ENCODE peak calls at places on chromosome 21, in six cellular contexts. One of them, this sample, is unnamed.

GRCh38 chr21:45997495-45998275 is 16.1 kb downstream of the COL6A1 start:
- DNase-seq in endodermal cell: peak; percentile 42
- DNase-seq in K562: no peak
- DNase-seq in CD8-positive, alpha-beta T cell: no peak
- DNase-seq in uterus: peak; percentile 23
- DNase-seq in upper lobe of right lung: no peak
- DNase-seq in this sample: peak; percentile 55

GRCh38 chr21:16551101-16551695 is 821.4 kb downstream of the USP25 start:
- DNase-seq in CD8-positive, alpha-beta T cell: no peak
- DNase-seq in upper lobe of right lung: no peak
- DNase-seq in uterus: no peak
- DNase-seq in K562: no peak
- DNase-seq in endodermal cell: no peak
- DNase-seq in this sample: no peak

GRCh38 chr21:15210235-15210678 is 145.5 kb upstream of the NRIP1 start:
- DNase-seq in endodermal cell: peak; percentile 49
- DNase-seq in CD8-positive, alpha-beta T cell: no peak
- DNase-seq in upper lobe of right lung: peak; percentile 83
- DNase-seq in uterus: no peak
- DNase-seq in K562: peak; percentile 38
- DNase-seq in this sample: peak; percentile 84

GRCh38 chr21:42202321-42202720 is 16.6 kb upstream of the ABCG1 start:
- DNase-seq in K562: no peak
- DNase-seq in CD8-positive, alpha-beta T cell: no peak
- DNase-seq in uterus: no peak
- DNase-seq in upper lobe of right lung: no peak
- DNase-seq in endodermal cell: peak; percentile 1
- DNase-seq in this sample: no peak

GRCh38 chr21:27371065-27371464 is 404.2 kb upstream of the ADAMTS5 start:
- DNase-seq in upper lobe of right lung: no peak
- DNase-seq in K562: no peak
- DNase-seq in uterus: no peak
- DNase-seq in CD8-positive, alpha-beta T cell: no peak
- DNase-seq in endodermal cell: no peak
- DNase-seq in this sample: no peak

GRCh38 chr21:46347791-46348381 is 23.9 kb downstream of the PCNT start:
- DNase-seq in uterus: no peak
- DNase-seq in endodermal cell: peak; percentile 63
- DNase-seq in K562: no peak
- DNase-seq in CD8-positive, alpha-beta T cell: no peak
- DNase-seq in upper lobe of right lung: no peak
- DNase-seq in this sample: no peak

GRCh38 chr21:17931080-17931479 is 111.9 kb upstream of the C21orf91 start:
- DNase-seq in CD8-positive, alpha-beta T cell: no peak
- DNase-seq in endodermal cell: peak; percentile 66
- DNase-seq in upper lobe of right lung: no peak
- DNase-seq in uterus: no peak
- DNase-seq in K562: no peak
- DNase-seq in this sample: no peak

GRCh38 chr21:32456497-32456918 is 44.0 kb downstream of the EVA1C start:
- DNase-seq in K562: no peak
- DNase-seq in upper lobe of right lung: no peak
- DNase-seq in endodermal cell: no peak
- DNase-seq in CD8-positive, alpha-beta T cell: no peak
- DNase-seq in uterus: peak; percentile 90
- DNase-seq in this sample: no peak

GRCh38 chr21:42688841-42689371 is 35.5 kb downstream of the PDE9A start:
- DNase-seq in endodermal cell: peak; percentile 64
- DNase-seq in upper lobe of right lung: peak; percentile 64
- DNase-seq in K562: peak; percentile 70
- DNase-seq in uterus: no peak
- DNase-seq in CD8-positive, alpha-beta T cell: no peak
- DNase-seq in this sample: no peak

GRCh38 chr21:46554431-46555224 is 50.3 kb downstream of the S100B start:
- DNase-seq in CD8-positive, alpha-beta T cell: no peak
- DNase-seq in upper lobe of right lung: no peak
- DNase-seq in uterus: no peak
- DNase-seq in endodermal cell: no peak
- DNase-seq in K562: no peak
- DNase-seq in this sample: no peak

GRCh38 chr21:28156590-28156989 is 836.1 kb downstream of the LTN1 start:
- DNase-seq in CD8-positive, alpha-beta T cell: no peak
- DNase-seq in K562: no peak
- DNase-seq in upper lobe of right lung: no peak
- DNase-seq in uterus: no peak
- DNase-seq in endodermal cell: no peak
- DNase-seq in this sample: no peak

GRCh38 chr21:19368944-19369343 is 965.4 kb upstream of the TMPRSS15 start:
- DNase-seq in uterus: no peak
- DNase-seq in CD8-positive, alpha-beta T cell: no peak
- DNase-seq in upper lobe of right lung: no peak
- DNase-seq in K562: no peak
- DNase-seq in endodermal cell: no peak
- DNase-seq in this sample: no peak

GRCh38 chr21:42097860-42098259 is 26.7 kb downstream of the UMODL1 start:
- DNase-seq in endodermal cell: no peak
- DNase-seq in CD8-positive, alpha-beta T cell: no peak
- DNase-seq in upper lobe of right lung: no peak
- DNase-seq in K562: no peak
- DNase-seq in uterus: peak; percentile 58
- DNase-seq in this sample: no peak

GRCh38 chr21:16187603-16188002 is 457.8 kb downstream of the USP25 start:
- DNase-seq in uterus: no peak
- DNase-seq in upper lobe of right lung: no peak
- DNase-seq in K562: no peak
- DNase-seq in CD8-positive, alpha-beta T cell: no peak
- DNase-seq in endodermal cell: no peak
- DNase-seq in this sample: no peak

GRCh38 chr21:32411366-32412161 is 942 bp upstream of the EVA1C start:
- DNase-seq in CD8-positive, alpha-beta T cell: peak; percentile 47
- DNase-seq in upper lobe of right lung: peak; percentile 96
- DNase-seq in endodermal cell: peak; percentile 71
- DNase-seq in uterus: peak; percentile 95
- DNase-seq in K562: peak; percentile 59
- DNase-seq in this sample: no peak

GRCh38 chr21:46392921-46393320 is 65.8 kb upstream of the DIP2A start:
- DNase-seq in CD8-positive, alpha-beta T cell: no peak
- DNase-seq in endodermal cell: no peak
- DNase-seq in upper lobe of right lung: no peak
- DNase-seq in uterus: peak; percentile 72
- DNase-seq in K562: no peak
- DNase-seq in this sample: no peak

GRCh38 chr21:16280731-16281130 is 550.9 kb downstream of the USP25 start:
- DNase-seq in uterus: no peak
- DNase-seq in endodermal cell: no peak
- DNase-seq in CD8-positive, alpha-beta T cell: no peak
- DNase-seq in K562: no peak
- DNase-seq in upper lobe of right lung: no peak
- DNase-seq in this sample: no peak

GRCh38 chr21:32587112-32587511 is 1.8 kb upstream of the TCP10L start:
- DNase-seq in CD8-positive, alpha-beta T cell: no peak
- DNase-seq in uterus: no peak
- DNase-seq in K562: peak; percentile 67
- DNase-seq in endodermal cell: no peak
- DNase-seq in upper lobe of right lung: no peak
- DNase-seq in this sample: no peak

GRCh38 chr21:42191978-42192595 is 26.9 kb upstream of the ABCG1 start:
- DNase-seq in endodermal cell: no peak
- DNase-seq in K562: no peak
- DNase-seq in CD8-positive, alpha-beta T cell: no peak
- DNase-seq in uterus: no peak
- DNase-seq in upper lobe of right lung: no peak
- DNase-seq in this sample: no peak

GRCh38 chr21:15706686-15707085 is 23.1 kb upstream of the USP25 start:
- DNase-seq in uterus: peak; percentile 20
- DNase-seq in endodermal cell: peak; percentile 40
- DNase-seq in K562: no peak
- DNase-seq in CD8-positive, alpha-beta T cell: no peak
- DNase-seq in upper lobe of right lung: no peak
- DNase-seq in this sample: peak; percentile 58

GRCh38 chr21:31394309-31394708 is 50.2 kb upstream of the TIAM1 start:
- DNase-seq in endodermal cell: no peak
- DNase-seq in K562: no peak
- DNase-seq in upper lobe of right lung: no peak
- DNase-seq in uterus: no peak
- DNase-seq in CD8-positive, alpha-beta T cell: no peak
- DNase-seq in this sample: no peak

GRCh38 chr21:30935121-30935888 is 53.9 kb upstream of the KRTAP11-1 start:
- DNase-seq in CD8-positive, alpha-beta T cell: no peak
- DNase-seq in upper lobe of right lung: no peak
- DNase-seq in K562: no peak
- DNase-seq in endodermal cell: no peak
- DNase-seq in uterus: no peak
- DNase-seq in this sample: no peak

GRCh38 chr21:42411891-42412635 is 8.4 kb downstream of the UBASH3A start:
- DNase-seq in upper lobe of right lung: peak; percentile 60
- DNase-seq in K562: no peak
- DNase-seq in uterus: no peak
- DNase-seq in endodermal cell: no peak
- DNase-seq in CD8-positive, alpha-beta T cell: no peak
- DNase-seq in this sample: no peak

GRCh38 chr21:43939443-43940328 is 72.4 kb upstream of the TRAPPC10 start:
- DNase-seq in endodermal cell: no peak
- DNase-seq in upper lobe of right lung: no peak
- DNase-seq in uterus: no peak
- DNase-seq in K562: no peak
- DNase-seq in CD8-positive, alpha-beta T cell: no peak
- DNase-seq in this sample: peak; percentile 53
- TF ChIP-seq CTCF in endodermal cell: peak; percentile 49
- TF ChIP-seq CTCF in upper lobe of right lung: peak; percentile 4
- TF ChIP-seq CTCF in uterus: no peak
- TF ChIP-seq CTCF in K562: no peak
- TF ChIP-seq CTCF in CD8-positive, alpha-beta T cell: peak; percentile 61
- TF ChIP-seq CTCF in this sample: peak; percentile 54

DNA sequence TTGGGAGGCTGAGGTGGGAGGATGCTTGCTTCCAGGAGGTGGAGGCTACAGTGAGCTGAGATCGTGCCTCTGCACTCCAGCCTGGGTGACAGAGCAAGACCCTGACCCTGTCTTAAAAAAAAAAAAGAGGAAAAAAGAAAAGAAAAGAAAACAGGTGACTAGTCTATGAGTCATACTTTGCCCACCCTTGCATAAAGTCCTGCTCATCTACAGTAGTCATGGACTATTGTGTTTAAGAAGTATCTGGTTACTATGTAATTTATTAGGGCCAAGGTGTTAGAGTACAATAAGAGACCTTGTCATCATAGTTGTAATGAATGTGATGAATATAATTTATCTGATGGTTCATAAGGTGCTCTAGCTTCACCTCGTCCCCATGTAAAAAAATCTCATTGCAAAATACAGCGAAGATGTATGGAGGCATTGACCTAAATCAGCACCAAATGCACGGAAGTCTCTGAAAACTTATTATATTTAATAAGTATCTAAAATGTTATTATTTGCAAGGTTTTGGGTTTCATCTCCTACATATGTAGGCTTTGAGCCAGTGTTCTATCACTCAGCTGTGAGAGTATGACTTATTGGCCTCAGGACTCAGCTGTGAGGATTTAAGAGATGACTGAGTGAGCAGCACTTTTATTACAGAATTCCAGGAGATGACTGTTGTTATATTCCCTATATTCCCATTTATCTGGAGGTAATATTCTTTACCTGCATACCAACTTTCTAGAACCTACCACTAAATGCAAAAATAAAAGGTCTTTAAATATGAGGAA is 19.9 kb upstream of the KCNJ6 start:
- DNase-seq in upper lobe of right lung: no peak
- DNase-seq in CD8-positive, alpha-beta T cell: no peak
- DNase-seq in endodermal cell: no peak
- DNase-seq in K562: no peak
- DNase-seq in uterus: no peak
- DNase-seq in this sample: no peak
- H3K4me1 ChIP-seq in upper lobe of right lung: no peaks in the 10 kb centered on the region
- H3K4me1 ChIP-seq in CD8-positive, alpha-beta T cell: no peaks in the 10 kb centered on the region
- H3K4me1 ChIP-seq in endodermal cell: no peaks in the 10 kb centered on the region
- H3K4me1 ChIP-seq in K562: no peaks in the 10 kb centered on the region
- H3K4me1 ChIP-seq in uterus: no peaks in the 10 kb centered on the region
- H3K4me1 ChIP-seq in this sample: peaks cover 14% of the 10 kb centered on the region

GRCh38 chr21:44801468-44802395 is at the start of gene UBE2G2:
- DNase-seq in upper lobe of right lung: peak; percentile 93
- DNase-seq in endodermal cell: peak; percentile 91
- DNase-seq in K562: peak; percentile 97
- DNase-seq in CD8-positive, alpha-beta T cell: peak; percentile 86
- DNase-seq in uterus: peak; percentile 64
- DNase-seq in this sample: peak; percentile 77

GRCh38 chr21:44804762-44805161 is 3.1 kb upstream of the UBE2G2 start:
- DNase-seq in upper lobe of right lung: no peak
- DNase-seq in uterus: no peak
- DNase-seq in endodermal cell: peak; percentile 13
- DNase-seq in CD8-positive, alpha-beta T cell: no peak
- DNase-seq in K562: no peak
- DNase-seq in this sample: no peak

GRCh38 chr21:44803651-44804050 is 2.0 kb upstream of the UBE2G2 start:
- DNase-seq in K562: peak; percentile 51
- DNase-seq in CD8-positive, alpha-beta T cell: no peak
- DNase-seq in upper lobe of right lung: no peak
- DNase-seq in uterus: no peak
- DNase-seq in endodermal cell: no peak
- DNase-seq in this sample: no peak

GRCh38 chr21:44800971-44801467 is 601 bp downstream of the UBE2G2 start:
- DNase-seq in endodermal cell: peak; percentile 70
- DNase-seq in CD8-positive, alpha-beta T cell: no peak
- DNase-seq in upper lobe of right lung: no peak
- DNase-seq in uterus: no peak
- DNase-seq in K562: peak; percentile 72
- DNase-seq in this sample: no peak

DNA sequence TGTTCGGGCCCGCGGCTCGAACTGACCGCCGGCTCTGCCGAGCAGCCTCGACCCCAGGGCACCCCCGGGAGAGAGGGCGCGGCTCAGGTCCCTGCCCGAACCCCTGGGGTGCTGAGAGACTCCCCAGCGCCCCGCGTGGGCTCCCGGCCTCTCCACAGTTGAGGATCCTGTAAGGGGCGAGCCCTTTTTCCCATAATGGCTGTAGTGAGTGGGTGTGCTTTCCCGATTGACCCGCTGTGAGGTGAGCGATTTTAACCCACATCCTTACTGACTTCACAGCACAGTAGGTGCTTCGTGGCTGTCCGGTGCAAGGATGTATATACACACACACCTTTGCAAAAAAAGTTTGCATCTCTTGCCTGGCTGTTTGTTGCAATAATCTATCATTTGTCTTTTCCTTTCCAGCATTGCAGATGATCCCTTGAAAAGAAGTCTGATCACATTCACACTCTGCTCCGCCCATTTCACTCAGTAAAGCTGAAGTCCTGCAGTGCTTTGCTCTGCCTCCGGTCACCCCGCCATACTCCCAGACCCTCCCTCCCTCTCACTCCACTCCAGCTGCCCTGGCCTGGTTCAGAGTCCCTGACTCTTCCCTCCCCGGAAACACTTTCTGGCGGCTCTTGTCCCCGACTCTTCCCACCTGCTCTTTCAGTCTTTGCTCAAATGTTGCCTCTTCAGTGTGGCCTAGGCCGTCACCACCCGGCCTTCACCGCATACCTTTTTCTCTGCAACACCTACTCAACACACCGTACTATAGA is 955 bp upstream of the UBE2G2 start:
- DNase-seq in upper lobe of right lung: no peak
- DNase-seq in CD8-positive, alpha-beta T cell: no peak
- DNase-seq in endodermal cell: peak; percentile 72
- DNase-seq in K562: peak; percentile 64
- DNase-seq in uterus: no peak
- DNase-seq in this sample: no peak
- TF ChIP-seq CTCF in upper lobe of right lung: no peak
- TF ChIP-seq CTCF in CD8-positive, alpha-beta T cell: no peak
- TF ChIP-seq CTCF in endodermal cell: no peak
- TF ChIP-seq CTCF in K562: peak; percentile 42
- TF ChIP-seq CTCF in uterus: no peak
- TF ChIP-seq CTCF in this sample: no peak

GRCh38 chr21:29305561-29305960 is 6.8 kb downstream of the BACH1 start:
- DNase-seq in CD8-positive, alpha-beta T cell: no peak
- DNase-seq in K562: no peak
- DNase-seq in upper lobe of right lung: no peak
- DNase-seq in uterus: no peak
- DNase-seq in endodermal cell: no peak
- DNase-seq in this sample: no peak
- H3K4me1 ChIP-seq in CD8-positive, alpha-beta T cell: peaks cover 25% of the 10 kb centered on the region
- H3K4me1 ChIP-seq in K562: peaks cover 12% of the 10 kb centered on the region
- H3K4me1 ChIP-seq in upper lobe of right lung: peaks cover 64% of the 10 kb centered on the region
- H3K4me1 ChIP-seq in uterus: peaks cover 4% of the 10 kb centered on the region
- H3K4me1 ChIP-seq in endodermal cell: peaks cover 29% of the 10 kb centered on the region
- H3K4me1 ChIP-seq in this sample: peaks cover 60% of the 10 kb centered on the region

This sample was measured in RWPE2.